ENCODE peak calls at places on chromosomes 5 and 9, in eight cellular contexts. W is GM03348, I is IMR-90, R is H54, L is retinal pigment epithelial cell, G is nephron progenitor cell, E is iPS DF 6.9, D is GM10248. Q is an unnamed sample.

GRCh38 chr9:87662808-87663528 is 63.0 kb upstream of the CTSL start:
- DNase-seq in D (peak), L (peak), E (peak), R (peak), G (peak), W (peak), I (peak), Q (peak)

GRCh38 chr9:134983506-134984371 is 66.0 kb upstream of the FCN1 start:
- DNase-seq in E (no peak), W (no peak), R (no peak), D (no peak), L (no peak), G (no peak), I (no peak), Q (peak)

GRCh38 chr5:179906795-179907569 is 715 bp downstream of the TBC1D9B start:
- DNase-seq in W (peak), I (peak), G (no peak), R (peak), D (no peak), E (no peak), L (no peak), Q (peak)

GRCh38 chr9:19342927-19343326 is 37.1 kb downstream of the RPS6 start:
- DNase-seq in L (no peak), I (no peak), E (no peak), W (no peak), G (no peak), D (no peak), R (no peak), Q (no peak)

GRCh38 chr5:170120576-170120975 is 14.9 kb downstream of the FOXI1 start:
- DNase-seq in I (peak), W (peak), E (no peak), G (no peak), L (no peak), D (no peak), R (no peak), Q (no peak)

GRCh38 chr5:56819027-56819881 is 3.9 kb downstream of the MAP3K1 start:
- DNase-seq in L (no peak), W (no peak), D (no peak), I (no peak), E (no peak), R (no peak), G (no peak), Q (no peak)

GRCh38 chr5:117054808-117055398 is 480.3 kb upstream of the SEMA6A start:
- DNase-seq in L (no peak), E (no peak), I (no peak), G (no peak), W (no peak), D (no peak), R (no peak), Q (no peak)

GRCh38 chr5:152329896-152330295 is 75.2 kb downstream of the NMUR2 start:
- DNase-seq in D (no peak), L (no peak), E (no peak), G (no peak), I (no peak), R (no peak), W (no peak), Q (no peak)

GRCh38 chr5:89956838-89957237 is 452.7 kb downstream of the CETN3 start:
- DNase-seq in R (no peak), I (no peak), W (no peak), G (no peak), L (no peak), D (no peak), E (no peak), Q (no peak)

GRCh38 chr5:7190727-7191126 is 205.2 kb upstream of the ADCY2 start:
- DNase-seq in D (no peak), R (no peak), G (no peak), W (no peak), I (no peak), E (no peak), L (no peak), Q (no peak)

GRCh38 chr9:115117999-115118470 is at the start of gene TNC:
- DNase-seq in I (peak), D (no peak), W (peak), E (no peak), G (peak), R (peak), L (no peak), Q (no peak)

GRCh38 chr5:77129386-77129785 is 42.3 kb upstream of the ZBED3 start:
- DNase-seq in W (peak), R (no peak), I (peak), D (no peak), L (no peak), E (peak), G (peak), Q (peak)

GRCh38 chr5:31889131-31889561 is 250.2 kb downstream of the PDZD2 start:
- DNase-seq in W (no peak), R (no peak), L (no peak), G (no peak), D (no peak), I (no peak), E (no peak), Q (no peak)

GRCh38 chr5:90645024-90645610 is 86.5 kb downstream of the ADGRV1 start:
- DNase-seq in R (no peak), G (peak), W (no peak), I (no peak), L (no peak), D (no peak), E (peak), Q (peak)

GRCh38 chr5:131720714-131721113 is 76.1 kb downstream of the FNIP1 start:
- DNase-seq in I (no peak), G (no peak), W (no peak), E (no peak), D (no peak), L (peak), R (no peak), Q (no peak)